ENCODE peak calls at places on chromosomes 7 and 10, in ten cellular contexts. S is stimulated activated CD4-positive, alpha-beta T cell treated with anti-CD3 and anti-CD28 coated beads, Interleukin-4, amount 100 ng/mL, for 4 hours; X is nucleus accumbens; K is pons; T is pulmonary artery endothelial cell; Z is smooth muscle cell of the brain vasculature; I is T-cell; D is stimulated activated CD8-positive, alpha-beta memory T cell treated with anti-CD3 and anti-CD28 coated beads, Interleukin-15, amount 100 ng/mL, for 4 hours; R is myocyte; W is colonic mucosa. A is an unnamed sample.

GRCh38 chr10:50637003-50637579 is 13.3 kb upstream of the SGMS1 start:
- DNase-seq in S (no peak), X (no peak), K (no peak), T (no peak), Z (no peak), I (no peak), D (no peak), R (no peak), W (no peak), A (no peak)

GRCh38 chr10:81600185-81600584 is 274.8 kb upstream of the NRG3 start:
- DNase-seq in S (no peak), X (no peak), K (no peak), T (no peak), Z (peak), I (no peak), D (no peak), R (peak), W (no peak), A (peak)

GRCh38 chr7:147008530-147008929 is 891.9 kb downstream of the CNTNAP2 start:
- DNase-seq in S (no peak), X (no peak), K (no peak), T (no peak), Z (no peak), I (no peak), D (no peak), R (no peak), W (no peak), A (no peak)

GRCh38 chr10:21329995-21330627 is 195.4 kb downstream of the SKIDA1 start:
- DNase-seq in S (no peak), X (no peak), K (no peak), T (peak), Z (peak), I (no peak), D (no peak), R (peak), W (peak), A (peak)

GRCh38 chr7:96178581-96178980 is 143.3 kb downstream of the SLC25A13 start:
- DNase-seq in S (no peak), X (no peak), K (no peak), T (no peak), Z (no peak), I (no peak), D (no peak), R (no peak), W (no peak), A (no peak)

GRCh38 chr7:47539398-47540052 is 42.4 kb downstream of the TNS3 start:
- DNase-seq in S (no peak), X (no peak), K (no peak), T (no peak), Z (no peak), I (no peak), D (no peak), R (no peak), W (no peak), A (no peak)

GRCh38 chr10:107103174-107104025 is 61.1 kb downstream of the SORCS1 start:
- DNase-seq in S (no peak), X (no peak), K (no peak), T (no peak), Z (no peak), I (no peak), D (no peak), R (no peak), W (no peak), A (no peak)

GRCh38 chr10:114990991-114991390 is 53.0 kb downstream of the TRUB1 start:
- DNase-seq in S (no peak), X (no peak), K (no peak), T (no peak), Z (no peak), I (no peak), D (no peak), R (no peak), W (no peak), A (no peak)

GRCh38 chr7:45690762-45691150 is 116.6 kb downstream of the ADCY1 start:
- DNase-seq in S (no peak), X (no peak), K (no peak), T (no peak), Z (no peak), I (no peak), D (no peak), R (no peak), W (no peak), A (no peak)

GRCh38 chr10:84138478-84139125 is 707 bp upstream of the GHITM start:
- DNase-seq in S (peak), X (no peak), K (no peak), T (no peak), Z (no peak), I (peak), D (peak), R (no peak), W (peak), A (no peak)

GRCh38 chr10:113473851-113474250 is 79.0 kb upstream of the HABP2 start:
- DNase-seq in S (no peak), X (no peak), K (no peak), T (no peak), Z (no peak), I (no peak), D (no peak), R (peak), W (no peak), A (no peak)

GRCh38 chr7:36207451-36208291 is 54.6 kb downstream of the EEPD1 start:
- DNase-seq in S (no peak), X (peak), K (peak), T (no peak), Z (no peak), I (peak), D (no peak), R (peak), W (no peak), A (no peak)

GRCh38 chr10:59287587-59287986 is 74.8 kb downstream of the FAM13C start:
- DNase-seq in S (no peak), X (peak), K (peak), T (no peak), Z (no peak), I (no peak), D (no peak), R (peak), W (no peak), A (no peak)

GRCh38 chr10:5530846-5531557 is 6.2 kb downstream of the CALML3 start:
- DNase-seq in S (no peak), X (no peak), K (no peak), T (no peak), Z (no peak), I (no peak), D (no peak), R (no peak), W (no peak), A (no peak)

GRCh38 chr7:69510114-69510513 is 88.2 kb upstream of the AUTS2 start:
- DNase-seq in S (no peak), X (no peak), K (no peak), T (no peak), Z (no peak), I (no peak), D (no peak), R (peak), W (no peak), A (no peak)

GRCh38 chr10:18185621-18186020 is 45.4 kb downstream of the CACNB2 start:
- DNase-seq in S (no peak), X (no peak), K (no peak), T (no peak), Z (no peak), I (no peak), D (no peak), R (no peak), W (no peak), A (no peak)

GRCh38 chr7:101950450-101951119 is 133.2 kb downstream of the CUX1 start:
- DNase-seq in S (no peak), X (no peak), K (no peak), T (peak), Z (no peak), I (no peak), D (no peak), R (peak), W (no peak), A (peak)

GRCh38 chr7:129041142-129041928 is 13.6 kb downstream of the TNPO3 start:
- DNase-seq in S (no peak), X (no peak), K (no peak), T (no peak), Z (no peak), I (no peak), D (no peak), R (peak), W (no peak), A (no peak)

GRCh38 chr7:130276796-130277762 is 10.4 kb downstream of the CPA2 start:
- DNase-seq in S (peak), X (no peak), K (no peak), T (no peak), Z (no peak), I (no peak), D (no peak), R (peak), W (no peak), A (no peak)

GRCh38 chr7:92835851-92836488 is 403 bp downstream of the CDK6 start:
- DNase-seq in S (peak), X (peak), K (no peak), T (no peak), Z (no peak), I (no peak), D (no peak), R (peak), W (peak), A (no peak)

GRCh38 chr10:125000366-125001312 is 58.7 kb downstream of the ZRANB1 start:
- DNase-seq in S (no peak), X (peak), K (peak), T (no peak), Z (no peak), I (no peak), D (no peak), R (no peak), W (no peak), A (no peak)

GRCh38 chr7:106367018-106367420 is 82.2 kb upstream of the NAMPT start:
- DNase-seq in S (no peak), X (no peak), K (no peak), T (no peak), Z (no peak), I (no peak), D (no peak), R (no peak), W (no peak), A (peak)

GRCh38 chr7:45658716-45659495 is 84.7 kb downstream of the ADCY1 start:
- DNase-seq in S (no peak), X (no peak), K (no peak), T (no peak), Z (no peak), I (no peak), D (no peak), R (no peak), W (no peak), A (no peak)

GRCh38 chr7:17463511-17464085 is 165.1 kb downstream of the AHR start:
- DNase-seq in S (no peak), X (no peak), K (no peak), T (no peak), Z (no peak), I (no peak), D (no peak), R (no peak), W (no peak), A (no peak)

A was measured in dermis microvascular lymphatic vessel endothelial cell.